ENCODE peak calls at places on chromosome X, in eight cellular contexts. M is mucosa of descending colon; X is IMR-90; N is naive thymus-derived CD8-positive, alpha-beta T cell; G is NCI-H1105 treated with DMSO at 0.1 percent for 48 hours; A is hypothalamus; L is stimulated activated CD8-positive, alpha-beta memory T cell treated with anti-CD3 and anti-CD28 coated beads, Interleukin-15, amount 100 ng/mL, for 24 hours; O is activated T-cell treated with anti-CD3 and anti-CD28 coated beads for 1 hour. U is an unnamed sample.
A peak's percentile ranks its signal among the peaks of the same experiment; 100 is the strongest.

GRCh38 chrX:74325130-74326059 is 21.4 kb downstream of the ZCCHC13 start:
- DNase-seq in M (no peak), X (no peak), N (no peak), G (peak; percentile 88), A (no peak), L (no peak), O (no peak), U (no peak)

GRCh38 chrX:133869270-133869669 is 116.1 kb downstream of the GPC3 start:
- DNase-seq in M (no peak), X (no peak), N (no peak), G (no peak), A (no peak), L (no peak), O (no peak), U (no peak)

GRCh38 chrX:39755152-39756032 is 342.4 kb downstream of the BCOR start:
- DNase-seq in M (peak; percentile 81), X (peak; percentile 93), N (no peak), G (peak; percentile 12), A (no peak), L (no peak), O (no peak), U (peak; percentile 87)

GRCh38 chrX:94051926-94052325 is 377.9 kb downstream of the FAM133A start:
- DNase-seq in M (no peak), X (no peak), N (no peak), G (no peak), A (no peak), L (no peak), O (no peak), U (no peak)

GRCh38 chrX:128800138-128800537 is 723.2 kb downstream of the SMARCA1 start:
- DNase-seq in M (no peak), X (no peak), N (no peak), G (no peak), A (no peak), L (no peak), O (no peak), U (no peak)

GRCh38 chrX:139831689-139832456 is 101.0 kb downstream of the ATP11C start:
- DNase-seq in M (no peak), X (peak; percentile 70), N (no peak), G (no peak), A (no peak), L (no peak), O (no peak), U (no peak)

GRCh38 chrX:53284684-53285447 is 3.5 kb upstream of the IQSEC2 start:
- DNase-seq in M (peak; percentile 67), X (peak; percentile 36), N (peak; percentile 63), G (peak; percentile 13), A (no peak), L (no peak), O (peak; percentile 33), U (no peak)

GRCh38 chrX:14359727-14360126 is 169.6 kb upstream of the GLRA2 start:
- DNase-seq in M (no peak), X (no peak), N (no peak), G (no peak), A (no peak), L (no peak), O (no peak), U (no peak)

GRCh38 chrX:53073115-53073581 is 9.0 kb upstream of the TSPYL2 start:
- DNase-seq in M (no peak), X (no peak), N (no peak), G (peak; percentile 35), A (no peak), L (no peak), O (no peak), U (no peak)

GRCh38 chrX:143570747-143571146 is 53.5 kb upstream of the SPANXN3 start:
- DNase-seq in M (no peak), X (no peak), N (no peak), G (no peak), A (no peak), L (no peak), O (no peak), U (no peak)

GRCh38 chrX:52262195-52262546 is 77.5 kb downstream of the MAGED4 start:
- DNase-seq in M (no peak), X (no peak), N (no peak), G (no peak), A (no peak), L (no peak), O (peak; percentile 0), U (no peak)

GRCh38 chrX:41913476-41913875 is 9.9 kb downstream of the CASK start:
- DNase-seq in M (no peak), X (peak; percentile 34), N (no peak), G (no peak), A (no peak), L (no peak), O (no peak), U (no peak)

GRCh38 chrX:39816871-39817731 is 280.7 kb downstream of the BCOR start:
- DNase-seq in M (no peak), X (peak; percentile 54), N (no peak), G (no peak), A (no peak), L (no peak), O (no peak), U (no peak)

GRCh38 chrX:51866156-51866555 is 27.3 kb upstream of the MAGED1 start:
- DNase-seq in M (no peak), X (peak; percentile 65), N (no peak), G (no peak), A (no peak), L (no peak), O (no peak), U (no peak)

GRCh38 chrX:151801980-151802379 is 67.4 kb downstream of the CNGA2 start:
- DNase-seq in M (no peak), X (no peak), N (no peak), G (no peak), A (no peak), L (no peak), O (no peak), U (no peak)

GRCh38 chrX:22314692-22315091 is 42.0 kb downstream of the CBLL2 start:
- DNase-seq in M (no peak), X (peak; percentile 15), N (no peak), G (no peak), A (no peak), L (no peak), O (no peak), U (no peak)

GRCh38 chrX:144253356-144253755 is 369.5 kb downstream of the UBE2NL start:
- DNase-seq in M (no peak), X (no peak), N (no peak), G (no peak), A (no peak), L (no peak), O (no peak), U (no peak)

GRCh38 chrX:124388562-124388961 is 42.2 kb downstream of the SH2D1A start:
- DNase-seq in M (peak; percentile 25), X (peak; percentile 49), N (peak; percentile 64), G (peak; percentile 64), A (no peak), L (no peak), O (peak; percentile 41), U (no peak)

GRCh38 chrX:38437093-38437492 is 84.7 kb downstream of the OTC start:
- DNase-seq in M (no peak), X (peak; percentile 0), N (no peak), G (no peak), A (no peak), L (no peak), O (no peak), U (no peak)

GRCh38 chrX:33307954-33308353 is 96.6 kb upstream of the DMD start:
- DNase-seq in M (no peak), X (peak; percentile 41), N (no peak), G (no peak), A (no peak), L (no peak), O (no peak), U (no peak)

GRCh38 chrX:75746891-75747639 is 38.0 kb downstream of the MAGEE2 start:
- DNase-seq in M (peak; percentile 44), X (no peak), N (peak; percentile 2), G (peak; percentile 32), A (no peak), L (peak; percentile 1), O (peak; percentile 2), U (peak; percentile 89)

GRCh38 chrX:47129879-47130358 is 14.6 kb downstream of the NDUFB11 start:
- DNase-seq in M (no peak), X (no peak), N (no peak), G (no peak), A (no peak), L (no peak), O (no peak), U (no peak)

GRCh38 chrX:153933751-153934472 is 925 bp downstream of the NAA10 start:
- DNase-seq in M (no peak), X (peak; percentile 56), N (no peak), G (no peak), A (no peak), L (no peak), O (no peak), U (no peak)

GRCh38 chrX:129651756-129652564 is 2.8 kb downstream of the APLN start:
- DNase-seq in M (no peak), X (no peak), N (no peak), G (no peak), A (no peak), L (no peak), O (no peak), U (no peak)

GRCh38 chrX:20595928-20596550 is 329.3 kb upstream of the RPS6KA3 start:
- DNase-seq in M (no peak), X (no peak), N (no peak), G (no peak), A (no peak), L (no peak), O (no peak), U (no peak)

GRCh38 chrX:12595746-12596145 is 195.5 kb upstream of the PRPS2 start:
- DNase-seq in M (no peak), X (no peak), N (no peak), G (no peak), A (no peak), L (no peak), O (no peak), U (no peak)